ENCODE peak calls at places on chromosomes 16 and 17, in nine cellular contexts. J, G, I, H, U, Q, C, Z and D are unnamed samples.

GRCh38 chr17:7858487-7858832 is 657 bp downstream of the CYB5D1 start:
- DNase-seq in J (peak), G (peak), I (peak), H (peak), U (peak), Q (peak), C (peak), Z (peak), D (peak)

GRCh38 chr16:79395631-79396030 is 204.9 kb downstream of the MAF start:
- DNase-seq in J (no peak), G (no peak), I (no peak), H (no peak), U (no peak), Q (no peak), C (no peak), Z (no peak), D (no peak)

GRCh38 chr17:78358538-78359215 is 1.2 kb downstream of the SOCS3 start:
- DNase-seq in J (peak), G (peak), I (no peak), H (peak), U (peak), Q (peak), C (peak), Z (peak), D (peak)

GRCh38 chr17:75288784-75289121 is 480 bp downstream of the SLC25A19 start:
- DNase-seq in J (no peak), G (no peak), I (peak), H (peak), U (no peak), Q (peak), C (no peak), Z (peak), D (no peak)

GRCh38 chr17:78111012-78111726 is 17.4 kb downstream of the TMC6 start:
- DNase-seq in J (no peak), G (no peak), I (no peak), H (no peak), U (no peak), Q (no peak), C (no peak), Z (no peak), D (no peak)

GRCh38 chr17:79951361-79952264 is 84.1 kb downstream of the TBC1D16 start:
- DNase-seq in J (peak), G (peak), I (peak), H (no peak), U (peak), Q (peak), C (peak), Z (no peak), D (peak)

GRCh38 chr16:10003486-10003885 is 178.7 kb downstream of the GRIN2A start:
- DNase-seq in J (no peak), G (no peak), I (no peak), H (no peak), U (no peak), Q (no peak), C (peak), Z (no peak), D (no peak)

GRCh38 chr17:57862990-57863667 is 13.3 kb upstream of the MRPS23 start:
- DNase-seq in J (no peak), G (no peak), I (no peak), H (no peak), U (no peak), Q (no peak), C (peak), Z (no peak), D (no peak)

GRCh38 chr17:3003401-3004149 is 59.8 kb downstream of the OR1D5 start:
- DNase-seq in J (no peak), G (no peak), I (peak), H (peak), U (no peak), Q (no peak), C (no peak), Z (peak), D (no peak)

GRCh38 chr17:40475234-40476210 is 25.9 kb downstream of the TNS4 start:
- DNase-seq in J (no peak), G (no peak), I (no peak), H (no peak), U (no peak), Q (no peak), C (no peak), Z (no peak), D (no peak)

GRCh38 chr16:51152691-51153261 is 1.7 kb upstream of the SALL1 start:
- DNase-seq in J (peak), G (peak), I (no peak), H (no peak), U (no peak), Q (no peak), C (no peak), Z (no peak), D (no peak)
- H3K4me3 ChIP-seq in J (peak), G (peak), I (no peak), H (peak), U (peak), Q (peak), C (peak), Z (no peak), D (peak)

DNA sequence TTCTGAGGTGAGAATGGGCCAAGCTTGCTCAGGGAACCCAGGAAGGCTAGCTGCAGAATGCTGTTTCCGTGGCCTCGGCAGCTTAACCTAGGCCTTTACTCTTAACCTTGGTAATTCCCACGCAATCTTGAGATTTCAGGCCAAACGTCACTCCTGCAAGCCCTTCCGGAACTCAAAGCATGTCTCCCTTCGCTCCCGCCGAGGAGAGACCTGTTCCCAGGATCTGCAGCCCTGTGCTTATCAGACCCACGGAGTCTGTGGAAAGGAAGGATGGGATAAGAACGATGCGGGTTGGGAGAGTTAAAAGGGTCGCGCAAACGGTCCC is 524 bp upstream of the ZFP3 start:
- DNase-seq in J (no peak), G (no peak), I (no peak), H (no peak), U (no peak), Q (no peak), C (no peak), Z (no peak), D (no peak)
- H3K4me3 ChIP-seq in J (peak), G (peak), I (no peak), H (peak), U (peak), Q (no peak), C (peak), Z (peak), D (peak)

GRCh38 chr16:22300427-22301071 is 3.3 kb downstream of the POLR3E start:
- DNase-seq in J (peak), G (peak), I (peak), H (peak), U (peak), Q (peak), C (peak), Z (peak), D (peak)

GRCh38 chr16:22297114-22297870 is at the start of gene POLR3E:
- DNase-seq in J (peak), G (peak), I (peak), H (peak), U (peak), Q (peak), C (peak), Z (peak), D (peak)

GRCh38 chr16:22297871-22298733 is 893 bp downstream of the POLR3E start:
- DNase-seq in J (peak), G (peak), I (peak), H (peak), U (peak), Q (peak), C (peak), Z (peak), D (peak)

GRCh38 chr16:22296225-22297113 is 740 bp upstream of the POLR3E start:
- DNase-seq in J (peak), G (no peak), I (peak), H (no peak), U (no peak), Q (peak), C (no peak), Z (no peak), D (no peak)

GRCh38 chr16:22299036-22299435 is 1.8 kb downstream of the POLR3E start:
- DNase-seq in J (no peak), G (no peak), I (no peak), H (no peak), U (no peak), Q (no peak), C (no peak), Z (no peak), D (no peak)
- H3K4me3 ChIP-seq in J (no peak), G (no peak), I (peak), H (no peak), U (no peak), Q (peak), C (no peak), Z (peak), D (no peak)

DNA sequence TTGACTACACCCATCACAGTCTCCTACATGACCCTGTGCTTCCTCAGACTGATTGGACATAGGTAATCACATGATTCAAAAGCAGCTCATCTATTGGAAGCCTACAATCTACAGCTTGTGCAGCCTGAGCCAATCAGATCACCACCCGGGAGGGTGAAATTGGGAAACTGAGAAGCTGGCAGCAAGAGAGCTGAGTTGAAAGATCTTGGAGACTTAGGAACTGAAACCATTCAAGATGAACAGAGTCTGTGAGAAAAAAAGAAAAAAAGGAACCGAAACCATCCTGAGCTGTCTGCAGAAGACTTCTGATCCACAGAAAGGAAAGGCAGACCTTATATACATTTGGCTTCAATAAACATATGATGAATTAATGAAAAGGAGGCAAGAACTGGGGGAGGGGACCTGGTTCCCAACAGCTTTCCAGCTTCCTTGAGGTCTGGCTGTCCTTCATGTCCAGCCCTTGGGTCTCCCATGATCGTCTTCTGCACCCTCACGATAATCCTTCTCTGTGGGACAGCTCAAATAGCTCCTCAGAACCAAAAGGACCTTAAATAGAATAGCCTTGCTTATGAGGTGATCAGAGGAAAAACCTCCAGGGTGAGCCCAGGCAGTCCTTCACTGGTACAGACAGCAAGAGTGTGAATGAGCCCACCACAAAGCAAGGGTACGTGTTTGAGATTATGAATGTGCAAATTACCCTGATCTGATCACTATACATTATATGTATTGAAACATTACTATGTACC is 32.6 kb downstream of the PLXDC1 start:
- DNase-seq in J (no peak), G (no peak), I (peak), H (no peak), U (no peak), Q (no peak), C (no peak), Z (peak), D (no peak)
- H3K4me3 ChIP-seq in J (no peak), G (no peak), I (no peak), H (no peak), U (no peak), Q (no peak), C (no peak), Z (no peak), D (no peak)